ENCODE peak calls at places on chromosomes 16 and 17, in six cellular contexts. J is non-pigmented ciliary epithelial cell; K is ELR; T is DND-41; Z is dermis microvascular lymphatic vessel endothelial cell; M is stimulated activated CD8-positive, alpha-beta memory T cell treated with anti-CD3 and anti-CD28 coated beads, Interleukin-2, amount 100 ng/mL, for 48 hours. G is an unnamed sample.

GRCh38 chr16:63201851-63202250 is 1165.6 kb upstream of the CDH8 start:
- DNase-seq in J (no peak), K (no peak), T (no peak), Z (no peak), M (no peak), G (no peak)

GRCh38 chr16:22189473-22190168 is 16.5 kb upstream of the EEF2K start:
- DNase-seq in J (no peak), K (peak; percentile 46), T (peak; percentile 39), Z (peak; percentile 56), M (peak; percentile 77), G (no peak)

GRCh38 chr17:41885733-41886132 is 20.5 kb upstream of the KLHL11 start:
- DNase-seq in J (no peak), K (peak; percentile 22), T (no peak), Z (no peak), M (no peak), G (no peak)

GRCh38 chr16:583470-583814 is 6.4 kb upstream of the RAB40C start:
- DNase-seq in J (no peak), K (no peak), T (no peak), Z (no peak), M (no peak), G (no peak)

GRCh38 chr17:36930501-36930900 is 6.8 kb upstream of the LHX1 start:
- DNase-seq in J (no peak), K (no peak), T (no peak), Z (no peak), M (no peak), G (no peak)

GRCh38 chr17:83056583-83057396 is 22.6 kb upstream of the METRNL start:
- DNase-seq in J (no peak), K (no peak), T (no peak), Z (no peak), M (no peak), G (no peak)

GRCh38 chr17:44556854-44557606 is at the start of gene FZD2:
- DNase-seq in J (peak; percentile 89), K (peak; percentile 99), T (peak; percentile 92), Z (peak; percentile 57), M (no peak), G (peak; percentile 94)

GRCh38 chr17:49518346-49519078 is 23.4 kb downstream of the NGFR start:
- DNase-seq in J (no peak), K (no peak), T (no peak), Z (no peak), M (no peak), G (no peak)

GRCh38 chr17:57665696-57666095 is 79.4 kb downstream of the CCDC182 start:
- DNase-seq in J (no peak), K (no peak), T (no peak), Z (no peak), M (no peak), G (no peak)

G was measured in GM04503.